ENCODE peak calls at places on chromosomes 2 and 18, in six cellular contexts. N is aorta, F is adrenal gland, T is stomach, K is transverse colon, H is heart right ventricle. V is an unnamed sample.

GRCh38 chr2:242031481-242032019 is 162.0 kb downstream of the RTP5 start:
- DNase-seq in N (peak; percentile 21), K (no peak), F (no peak), H (no peak), T (no peak), V (peak; percentile 63)

GRCh38 chr2:102336502-102336945 is 19.1 kb upstream of the IL18R1 start:
- DNase-seq in F (peak; percentile 37), T (no peak), K (no peak), N (no peak), H (peak; percentile 27), V (no peak)

GRCh38 chr2:45872211-45872610 is 220.7 kb downstream of the PRKCE start:
- DNase-seq in K (no peak), T (no peak), F (peak; percentile 80), H (no peak), N (no peak), V (no peak)

GRCh38 chr18:37673196-37673595 is 107.6 kb upstream of the CELF4 start:
- DNase-seq in N (no peak), H (no peak), T (no peak), K (no peak), F (no peak), V (no peak)

GRCh38 chr2:15400240-15400826 is 160.8 kb downstream of the NBAS start:
- DNase-seq in F (no peak), H (no peak), T (no peak), K (no peak), N (no peak), V (no peak)

GRCh38 chr18:55115606-55116005 is 156.3 kb upstream of the CCDC68 start:
- DNase-seq in T (no peak), N (no peak), K (no peak), F (no peak), H (no peak), V (no peak)

GRCh38 chr2:40225670-40226069 is 226.2 kb downstream of the SLC8A1 start:
- DNase-seq in H (no peak), K (no peak), T (no peak), N (no peak), F (no peak), V (no peak)

GRCh38 chr2:151999058-151999457 is 99.8 kb downstream of the CACNB4 start:
- DNase-seq in H (peak; percentile 31), K (peak; percentile 34), F (peak; percentile 64), N (peak; percentile 59), T (peak; percentile 43), V (peak; percentile 38)

GRCh38 chr2:30541680-30542079 is 94.6 kb downstream of the LCLAT1 start:
- DNase-seq in H (no peak), F (no peak), T (no peak), K (no peak), N (no peak), V (no peak)

GRCh38 chr2:150480241-150480640 is 7.2 kb downstream of the RND3 start:
- DNase-seq in H (no peak), T (peak; percentile 34), K (no peak), N (no peak), F (no peak), V (no peak)

GRCh38 chr2:144452169-144453038 is 67.5 kb downstream of the ZEB2 start:
- DNase-seq in F (peak; percentile 39), K (no peak), H (no peak), T (no peak), N (no peak), V (peak; percentile 53)

GRCh38 chr2:25340340-25340886 is 1.3 kb downstream of the DNMT3A start:
- DNase-seq in N (no peak), F (peak; percentile 51), K (peak; percentile 57), T (no peak), H (peak; percentile 52), V (no peak)

GRCh38 chr2:66433945-66434678 is 813 bp upstream of the MEIS1 start:
- DNase-seq in H (peak; percentile 50), K (peak; percentile 53), N (peak; percentile 67), F (peak; percentile 79), T (peak; percentile 69), V (peak; percentile 38)

GRCh38 chr2:66701656-66702055 is 266.7 kb downstream of the MEIS1 start:
- DNase-seq in H (no peak), K (no peak), F (no peak), T (no peak), N (no peak), V (no peak)

GRCh38 chr2:174341995-174342571 is 7.3 kb downstream of the SP9 start:
- DNase-seq in N (peak; percentile 45), T (no peak), H (no peak), K (no peak), F (no peak), V (no peak)

GRCh38 chr2:174342600-174343342 is 8.0 kb downstream of the SP9 start:
- DNase-seq in H (no peak), N (no peak), K (no peak), T (no peak), F (no peak), V (no peak)

GRCh38 chr2:174344716-174345472 is 10.1 kb downstream of the SP9 start:
- DNase-seq in N (no peak), F (no peak), T (no peak), H (no peak), K (no peak), V (no peak)

GRCh38 chr2:174343638-174344455 is 9.1 kb downstream of the SP9 start:
- DNase-seq in T (no peak), F (no peak), K (no peak), N (no peak), H (no peak), V (no peak)

DNA sequence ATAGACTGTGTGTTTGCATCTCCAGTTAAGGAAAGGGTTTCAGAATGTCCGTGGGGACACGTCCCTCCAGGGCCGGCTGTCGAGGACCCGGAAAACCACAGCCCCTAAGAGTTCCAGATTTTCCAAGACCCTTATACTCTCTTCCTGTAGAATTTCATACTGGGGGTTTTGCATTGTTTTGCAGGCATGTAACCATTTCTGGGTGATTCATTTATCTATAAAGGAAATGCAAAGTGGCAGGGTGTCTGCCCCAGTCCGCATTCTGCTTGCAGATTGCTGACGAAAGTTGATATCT is 8.5 kb downstream of the SP9 start:
- DNase-seq in T (no peak), F (no peak), N (no peak), K (no peak), H (no peak), V (no peak)
- H3K4me3 ChIP-seq in T (no peak overlapping the region), F (no peak overlapping the region), N (no peak overlapping the region), K (no peak overlapping the region), H (no peak overlapping the region), V (no peak overlapping the region)

DNA sequence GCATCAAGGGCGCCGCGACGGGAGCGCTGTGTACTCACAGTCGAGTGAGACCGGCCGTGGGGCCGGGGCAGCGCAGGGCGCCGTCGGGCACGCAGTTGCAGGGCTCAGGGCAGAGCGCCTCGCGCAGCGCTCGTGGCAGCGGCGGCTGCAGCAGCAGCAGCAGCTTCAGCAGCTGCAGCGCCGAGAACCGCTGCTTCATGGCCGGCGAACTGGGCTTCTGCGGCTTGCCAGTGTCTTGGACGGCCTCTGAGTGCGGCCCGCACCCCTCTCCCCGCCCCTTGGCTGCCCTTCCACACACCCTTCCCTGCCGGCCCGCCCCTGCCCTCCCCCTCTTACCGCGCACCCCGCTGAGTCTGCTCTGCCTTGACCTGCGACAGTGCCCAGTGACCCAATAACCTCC is at the start of gene LHCGR:
- DNase-seq in N (no peak), K (no peak), F (peak; percentile 15), T (no peak), H (no peak), V (no peak)
- H3K36me3 ChIP-seq in N (no peaks in the 10 kb centered on the region), K (no peaks in the 10 kb centered on the region), F (no peaks in the 10 kb centered on the region), T (no peaks in the 10 kb centered on the region), H (no peaks in the 10 kb centered on the region), V (no peaks in the 10 kb centered on the region)

GRCh38 chr2:191675807-191676667 is 1.9 kb upstream of the NABP1 start:
- DNase-seq in H (peak; percentile 45), F (peak; percentile 68), T (peak; percentile 35), K (peak; percentile 69), N (peak; percentile 83), V (no peak)
- H3K4me3 ChIP-seq in H (no peak overlapping the region), F (no peak overlapping the region), T (no peak overlapping the region), K (no peak overlapping the region), N (no peak overlapping the region), V (no peak overlapping the region)

DNA sequence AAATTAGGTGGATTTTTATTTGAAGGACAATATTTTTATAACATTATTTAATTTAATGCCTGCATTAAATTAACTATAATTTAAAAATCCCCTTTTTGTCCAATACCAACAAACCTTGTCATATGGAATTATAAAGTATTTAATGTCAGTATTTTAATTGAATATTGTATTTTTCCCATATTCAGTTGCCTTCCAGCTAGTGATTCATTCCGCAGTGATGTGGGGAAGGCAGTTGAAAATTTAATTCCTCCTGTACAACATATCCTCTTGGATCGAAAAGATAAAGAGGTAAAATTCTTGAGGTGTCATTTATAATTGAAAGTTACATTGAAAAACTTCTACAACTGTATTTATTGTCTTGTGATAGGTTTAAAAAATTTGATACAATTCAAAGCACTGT is 40.4 kb downstream of the WDR7 start:
- DNase-seq in F (no peak), N (no peak), K (no peak), H (no peak), T (no peak), V (no peak)
- H3K36me3 ChIP-seq in F (peaks cover 7% of the 10 kb centered on the region), N (no peaks in the 10 kb centered on the region), K (peaks cover 15% of the 10 kb centered on the region), H (no peaks in the 10 kb centered on the region), T (peaks cover 46% of the 10 kb centered on the region), V (no peaks in the 10 kb centered on the region)

GRCh38 chr2:233143700-233144331 is 83.7 kb downstream of the INPP5D start:
- DNase-seq in T (no peak), F (no peak), N (peak; percentile 3), H (no peak), K (no peak), V (no peak)

GRCh38 chr2:233142355-233142897 is 82.3 kb downstream of the INPP5D start:
- DNase-seq in F (no peak), T (no peak), K (no peak), H (no peak), N (no peak), V (no peak)

GRCh38 chr2:233139875-233140585 is 79.9 kb downstream of the INPP5D start:
- DNase-seq in H (no peak), K (no peak), T (no peak), N (no peak), F (no peak), V (no peak)

GRCh38 chr2:233141888-233142287 is 81.7 kb downstream of the INPP5D start:
- DNase-seq in N (no peak), F (no peak), K (no peak), T (no peak), H (no peak), V (no peak)

GRCh38 chr2:233140913-233141469 is 80.8 kb downstream of the INPP5D start:
- DNase-seq in T (no peak), K (no peak), F (no peak), H (no peak), N (no peak), V (no peak)
- H3K4me3 ChIP-seq in T (no peak overlapping the region), K (no peak overlapping the region), F (no peak overlapping the region), H (no peak overlapping the region), N (no peak overlapping the region), V (no peak overlapping the region)

DNA sequence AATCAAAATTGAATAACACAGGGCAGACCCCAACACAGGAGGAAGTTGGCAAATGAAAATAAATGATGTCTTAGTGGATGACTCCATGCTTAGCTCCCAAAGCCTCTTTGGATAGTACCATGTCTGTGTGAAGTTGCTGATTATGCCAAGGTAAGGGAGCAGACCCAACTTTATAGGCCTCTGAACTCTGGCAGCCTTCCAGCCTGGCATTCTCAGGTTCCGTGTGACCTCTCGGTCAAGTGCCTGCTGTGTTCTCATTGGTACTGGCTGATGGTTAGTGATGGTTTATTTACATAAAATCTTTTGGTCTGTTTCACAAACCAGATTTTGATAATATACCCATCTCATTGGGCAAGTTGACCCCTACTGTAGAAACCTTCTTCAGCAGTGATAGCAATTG is 112.2 kb upstream of the TTC39C start:
- DNase-seq in N (no peak), F (no peak), H (no peak), T (no peak), K (no peak), V (no peak)
- H3K36me3 ChIP-seq in N (no peaks in the 10 kb centered on the region), F (no peaks in the 10 kb centered on the region), H (no peaks in the 10 kb centered on the region), T (peaks cover 69% of the 10 kb centered on the region), K (no peaks in the 10 kb centered on the region), V (no peaks in the 10 kb centered on the region)